ENCODE peak calls at places on chromosome 14, in seven cellular contexts. T is naive thymus-derived CD8-positive, alpha-beta T cell; B is esophagus squamous epithelium; H is smooth muscle cell of the brain vasculature; V is NCI-H82; F is HFF-Myc; G is RCC 7860. C is an unnamed sample.

GRCh38 chr14:54567634-54568561 is 970 bp downstream of the SAMD4A start:
- DNase-seq in T (peak; percentile 24), B (no peak), H (no peak), V (peak; percentile 30), F (no peak), G (no peak), C (peak; percentile 34)

GRCh38 chr14:99055816-99056215 is 216.2 kb downstream of the BCL11B start:
- DNase-seq in T (peak; percentile 61), B (no peak), H (no peak), V (no peak), F (no peak), G (no peak), C (no peak)

GRCh38 chr14:74638970-74639369 is 26.9 kb upstream of the LTBP2 start:
- DNase-seq in T (no peak), B (no peak), H (no peak), V (peak; percentile 51), F (no peak), G (no peak), C (no peak)

GRCh38 chr14:30525833-30526232 is 33.1 kb upstream of the G2E3 start:
- DNase-seq in T (no peak), B (no peak), H (no peak), V (no peak), F (peak; percentile 17), G (no peak), C (no peak)

GRCh38 chr14:71629250-71629649 is 303.0 kb upstream of the RGS6 start:
- DNase-seq in T (no peak), B (no peak), H (no peak), V (no peak), F (no peak), G (no peak), C (no peak)

GRCh38 chr14:80211143-80212024 is at the start of gene DIO2:
- DNase-seq in T (no peak), B (no peak), H (no peak), V (peak; percentile 17), F (peak; percentile 17), G (no peak), C (peak; percentile 55)

GRCh38 chr14:100688598-100689499 is 37.8 kb upstream of the DLK1 start:
- DNase-seq in T (no peak), B (no peak), H (no peak), V (no peak), F (no peak), G (peak; percentile 30), C (no peak)

GRCh38 chr14:59150990-59151389 is 37.5 kb upstream of the DAAM1 start:
- DNase-seq in T (no peak), B (no peak), H (no peak), V (no peak), F (no peak), G (no peak), C (no peak)

GRCh38 chr14:63229330-63230059 is 25.3 kb downstream of the RHOJ start:
- DNase-seq in T (no peak), B (no peak), H (no peak), V (peak; percentile 22), F (no peak), G (no peak), C (no peak)

GRCh38 chr14:68938515-68939423 is 40.3 kb downstream of the ACTN1 start:
- DNase-seq in T (no peak), B (no peak), H (no peak), V (no peak), F (no peak), G (peak; percentile 84), C (no peak)

GRCh38 chr14:95294834-95295599 is 24.7 kb downstream of the CLMN start:
- DNase-seq in T (no peak), B (no peak), H (no peak), V (no peak), F (no peak), G (no peak), C (no peak)

GRCh38 chr14:91352696-91353692 is 64.6 kb downstream of the CCDC88C start:
- DNase-seq in T (no peak), B (no peak), H (no peak), V (no peak), F (no peak), G (no peak), C (no peak)

GRCh38 chr14:72543325-72543724 is 350.6 kb downstream of the DPF3 start:
- DNase-seq in T (no peak), B (no peak), H (no peak), V (no peak), F (no peak), G (no peak), C (no peak)

GRCh38 chr14:35355981-35356839 is 48.3 kb downstream of the NFKBIA start:
- DNase-seq in T (no peak), B (no peak), H (no peak), V (no peak), F (no peak), G (no peak), C (no peak)

GRCh38 chr14:103243764-103244737 is 90.0 kb upstream of the EIF5 start:
- DNase-seq in T (no peak), B (no peak), H (no peak), V (no peak), F (peak; percentile 38), G (no peak), C (no peak)

GRCh38 chr14:89823732-89824131 is 130.8 kb downstream of the EFCAB11 start:
- DNase-seq in T (no peak), B (no peak), H (no peak), V (no peak), F (no peak), G (no peak), C (no peak)

GRCh38 chr14:37081220-37081619 is 91.2 kb downstream of the SLC25A21 start:
- DNase-seq in T (no peak), B (no peak), H (no peak), V (no peak), F (no peak), G (peak; percentile 41), C (no peak)

GRCh38 chr14:100408350-100409015 is 85.3 kb downstream of the SLC25A47 start:
- DNase-seq in T (no peak), B (no peak), H (no peak), V (no peak), F (no peak), G (no peak), C (no peak)

GRCh38 chr14:77554207-77554606 is 55.6 kb upstream of the ISM2 start:
- DNase-seq in T (no peak), B (no peak), H (no peak), V (no peak), F (no peak), G (no peak), C (no peak)

GRCh38 chr14:66008631-66009030 is 477.5 kb upstream of the CCDC196 start:
- DNase-seq in T (no peak), B (no peak), H (no peak), V (no peak), F (no peak), G (no peak), C (no peak)